ENCODE peak calls at places on chromosomes 16 and 17, in seven cellular contexts. One of them, this sample, is unnamed. For H3K4me1, the result is how much of the 10 kb centered on the place peaks cover.

GRCh38 chr17:35341465-35341992 is 31.9 kb downstream of the SLFN11 start:
- DNase-seq in breast epithelium: no peak
- DNase-seq in suprapubic skin: no peak
- DNase-seq in transverse colon: no peak
- DNase-seq in GM23338: no peak
- DNase-seq in sigmoid colon: no peak
- DNase-seq in H1: no peak
- DNase-seq in this sample: no peak

GRCh38 chr17:19631905-19632304 is 16.6 kb upstream of the ALDH3A2 start:
- DNase-seq in breast epithelium: no peak
- DNase-seq in GM23338: no peak
- DNase-seq in H1: no peak
- DNase-seq in suprapubic skin: no peak
- DNase-seq in sigmoid colon: no peak
- DNase-seq in transverse colon: no peak
- DNase-seq in this sample: no peak

GRCh38 chr17:8140058-8140412 is 12.2 kb downstream of the PER1 start:
- DNase-seq in sigmoid colon: peak
- DNase-seq in breast epithelium: peak
- DNase-seq in transverse colon: no peak
- DNase-seq in GM23338: no peak
- DNase-seq in H1: no peak
- DNase-seq in suprapubic skin: no peak
- DNase-seq in this sample: peak

GRCh38 chr17:17784599-17785264 is 52.1 kb downstream of the SREBF1 start:
- DNase-seq in breast epithelium: no peak
- DNase-seq in sigmoid colon: no peak
- DNase-seq in H1: no peak
- DNase-seq in GM23338: peak
- DNase-seq in transverse colon: no peak
- DNase-seq in suprapubic skin: no peak
- DNase-seq in this sample: no peak

GRCh38 chr17:2595200-2595599 is 1.7 kb downstream of the PAFAH1B1 start:
- DNase-seq in suprapubic skin: no peak
- DNase-seq in GM23338: no peak
- DNase-seq in sigmoid colon: no peak
- DNase-seq in transverse colon: no peak
- DNase-seq in H1: no peak
- DNase-seq in breast epithelium: no peak
- DNase-seq in this sample: no peak

GRCh38 chr17:82177276-82177675 is 35.4 kb downstream of the CCDC57 start:
- DNase-seq in transverse colon: no peak
- DNase-seq in H1: no peak
- DNase-seq in sigmoid colon: no peak
- DNase-seq in GM23338: no peak
- DNase-seq in breast epithelium: no peak
- DNase-seq in suprapubic skin: no peak
- DNase-seq in this sample: no peak

GRCh38 chr17:48244814-48245213 is 137.2 kb downstream of the SNX11 start:
- DNase-seq in sigmoid colon: no peak
- DNase-seq in breast epithelium: no peak
- DNase-seq in GM23338: no peak
- DNase-seq in transverse colon: no peak
- DNase-seq in H1: no peak
- DNase-seq in suprapubic skin: no peak
- DNase-seq in this sample: no peak

GRCh38 chr16:88655053-88655732 is 4.3 kb upstream of the CYBA start:
- DNase-seq in transverse colon: no peak
- DNase-seq in GM23338: no peak
- DNase-seq in H1: no peak
- DNase-seq in suprapubic skin: no peak
- DNase-seq in breast epithelium: no peak
- DNase-seq in sigmoid colon: no peak
- DNase-seq in this sample: peak

GRCh38 chr17:34637548-34638525 is 58.5 kb downstream of the TMEM132E start:
- DNase-seq in H1: peak
- DNase-seq in transverse colon: peak
- DNase-seq in GM23338: peak
- DNase-seq in breast epithelium: peak
- DNase-seq in suprapubic skin: peak
- DNase-seq in sigmoid colon: peak
- DNase-seq in this sample: peak

GRCh38 chr16:57192146-57192545 is 6.0 kb downstream of the RSPRY1 start:
- DNase-seq in transverse colon: no peak
- DNase-seq in breast epithelium: no peak
- DNase-seq in H1: no peak
- DNase-seq in sigmoid colon: no peak
- DNase-seq in suprapubic skin: no peak
- DNase-seq in GM23338: no peak
- DNase-seq in this sample: no peak
- H3K4me1 ChIP-seq in transverse colon: under half
- H3K4me1 ChIP-seq in breast epithelium: under half
- H3K4me1 ChIP-seq in H1: under half
- H3K4me1 ChIP-seq in sigmoid colon: half or more
- H3K4me1 ChIP-seq in suprapubic skin: under half
- H3K4me1 ChIP-seq in GM23338: under half
- H3K4me1 ChIP-seq in this sample: half or more

DNA sequence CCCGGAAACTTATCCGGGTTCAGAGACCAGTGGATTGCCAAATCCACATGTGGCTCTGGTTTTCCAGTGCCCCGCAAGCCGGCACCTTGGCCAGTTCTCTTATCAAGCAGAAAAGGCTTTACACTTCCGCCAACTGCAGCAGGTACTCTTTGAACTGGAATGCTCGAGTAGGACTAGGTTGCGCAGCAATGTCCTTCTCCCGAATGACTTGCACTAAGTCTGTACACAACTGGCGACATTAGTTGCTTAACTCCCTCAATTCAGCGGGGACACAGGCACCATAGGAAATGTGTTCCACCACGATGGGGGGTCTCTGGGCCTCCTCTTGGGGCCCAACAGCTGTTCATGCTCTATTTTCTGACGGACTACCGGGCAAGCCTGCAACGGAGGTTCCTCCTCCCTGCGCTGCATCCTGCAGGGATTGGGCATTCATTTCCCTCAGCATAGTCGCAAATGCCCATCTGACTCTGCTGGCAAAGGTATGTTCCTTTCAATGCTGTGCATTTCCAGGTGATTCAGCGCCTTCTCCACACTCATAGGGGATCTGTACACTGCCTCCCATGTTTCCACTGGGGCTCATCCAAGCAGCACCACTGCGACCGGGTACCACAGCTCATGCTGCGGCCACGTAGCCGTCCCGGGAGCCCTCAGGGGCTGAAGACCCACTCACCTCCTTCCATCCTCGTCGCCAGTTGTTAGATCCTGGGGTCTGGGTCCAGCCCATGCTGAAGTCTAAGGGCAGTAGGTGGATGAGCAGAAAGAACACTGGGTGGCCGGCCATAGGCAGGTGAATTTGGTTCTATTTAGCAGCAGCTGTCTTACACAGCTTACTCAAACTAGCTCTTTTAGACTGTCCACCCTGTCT is 34.2 kb upstream of the APPBP2 start:
- DNase-seq in transverse colon: no peak
- DNase-seq in suprapubic skin: no peak
- DNase-seq in H1: no peak
- DNase-seq in GM23338: no peak
- DNase-seq in breast epithelium: no peak
- DNase-seq in sigmoid colon: no peak
- DNase-seq in this sample: no peak
- TF ChIP-seq POLR2AphosphoS5 in transverse colon: no peak
- TF ChIP-seq POLR2AphosphoS5 in suprapubic skin: no peak
- TF ChIP-seq POLR2AphosphoS5 in H1: no peak
- TF ChIP-seq POLR2AphosphoS5 in GM23338: no peak
- TF ChIP-seq POLR2AphosphoS5 in breast epithelium: no peak
- TF ChIP-seq POLR2AphosphoS5 in sigmoid colon: no peak
- TF ChIP-seq POLR2AphosphoS5 in this sample: no peak

GRCh38 chr17:77526728-77527355 is 386.1 kb downstream of the SEC14L1 start:
- DNase-seq in GM23338: no peak
- DNase-seq in sigmoid colon: no peak
- DNase-seq in H1: no peak
- DNase-seq in transverse colon: no peak
- DNase-seq in suprapubic skin: peak
- DNase-seq in breast epithelium: no peak
- DNase-seq in this sample: peak

GRCh38 chr17:77528516-77529327 is 388.0 kb downstream of the SEC14L1 start:
- DNase-seq in suprapubic skin: peak
- DNase-seq in breast epithelium: no peak
- DNase-seq in transverse colon: no peak
- DNase-seq in sigmoid colon: peak
- DNase-seq in GM23338: peak
- DNase-seq in H1: no peak
- DNase-seq in this sample: peak

GRCh38 chr17:77529328-77529650 is 388.5 kb downstream of the SEC14L1 start:
- DNase-seq in GM23338: no peak
- DNase-seq in transverse colon: no peak
- DNase-seq in sigmoid colon: no peak
- DNase-seq in H1: no peak
- DNase-seq in suprapubic skin: peak
- DNase-seq in breast epithelium: no peak
- DNase-seq in this sample: no peak

GRCh38 chr17:77527394-77527793 is 386.6 kb downstream of the SEC14L1 start:
- DNase-seq in sigmoid colon: no peak
- DNase-seq in H1: no peak
- DNase-seq in GM23338: no peak
- DNase-seq in transverse colon: no peak
- DNase-seq in breast epithelium: no peak
- DNase-seq in suprapubic skin: peak
- DNase-seq in this sample: peak

DNA sequence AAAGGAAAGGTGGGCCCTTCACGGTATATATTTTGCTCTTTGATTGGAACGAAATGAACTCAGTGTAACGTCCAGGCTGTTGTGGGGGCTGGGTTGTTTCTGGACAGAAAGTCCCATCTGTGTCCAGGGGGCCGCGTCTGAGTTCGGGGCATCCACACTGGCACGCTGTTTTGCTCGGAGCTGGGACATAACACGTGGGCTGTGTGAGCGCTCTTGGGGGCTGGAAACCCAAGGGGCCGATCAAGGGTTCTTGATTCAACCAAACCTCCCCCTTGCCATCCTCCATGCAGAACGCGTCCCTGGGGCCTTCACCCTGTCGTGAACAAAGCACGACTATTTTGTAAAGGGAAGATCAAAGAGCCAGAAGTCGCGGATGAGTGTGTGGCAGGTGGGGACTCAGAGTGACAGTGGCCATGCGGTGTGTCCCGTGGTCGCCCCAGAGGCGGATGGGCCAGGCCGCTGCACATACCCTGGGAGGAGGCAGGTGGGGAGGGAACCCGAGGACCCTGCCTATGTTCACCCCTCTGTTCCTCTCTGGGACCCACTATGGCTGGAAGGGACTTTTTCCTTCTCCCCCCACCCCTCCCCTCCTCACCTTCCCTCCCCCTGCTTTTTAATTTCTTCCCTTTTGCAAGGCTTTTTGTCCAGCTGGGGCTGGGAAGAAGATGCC is 387.2 kb downstream of the SEC14L1 start:
- DNase-seq in transverse colon: no peak
- DNase-seq in H1: no peak
- DNase-seq in GM23338: no peak
- DNase-seq in suprapubic skin: peak
- DNase-seq in sigmoid colon: peak
- DNase-seq in breast epithelium: no peak
- DNase-seq in this sample: peak
- H3K4me3 ChIP-seq in transverse colon: no peak
- H3K4me3 ChIP-seq in H1: peak
- H3K4me3 ChIP-seq in GM23338: peak
- H3K4me3 ChIP-seq in suprapubic skin: peak
- H3K4me3 ChIP-seq in sigmoid colon: no peak
- H3K4me3 ChIP-seq in breast epithelium: peak
- H3K4me3 ChIP-seq in this sample: no peak

GRCh38 chr17:41678907-41679739 is 9.6 kb upstream of the EIF1 start:
- DNase-seq in transverse colon: no peak
- DNase-seq in suprapubic skin: no peak
- DNase-seq in GM23338: no peak
- DNase-seq in H1: no peak
- DNase-seq in sigmoid colon: peak
- DNase-seq in breast epithelium: no peak
- DNase-seq in this sample: no peak
- H3K4me1 ChIP-seq in transverse colon: under half
- H3K4me1 ChIP-seq in suprapubic skin: under half
- H3K4me1 ChIP-seq in GM23338: under half
- H3K4me1 ChIP-seq in H1: under half
- H3K4me1 ChIP-seq in sigmoid colon: under half
- H3K4me1 ChIP-seq in breast epithelium: under half
- H3K4me1 ChIP-seq in this sample: half or more

This sample was measured in spleen.